ENCODE peak calls at places on chromosome 4, in eight cellular contexts. B is CD8-positive, alpha-beta memory T cell; A is lower leg skin; H is lower lobe of right lung; T is thyroid gland; I is aorta; N is tibial artery; O is AG10803. V is an unnamed sample.

GRCh38 chr4:184168406-184169019 is 49.2 kb downstream of the ENPP6 start:
- DNase-seq in B (peak; percentile 22), A (peak; percentile 44), H (peak; percentile 83), T (peak; percentile 76), I (peak; percentile 75), N (peak; percentile 63), O (peak; percentile 60), V (no peak)

GRCh38 chr4:57182132-57182874 is 72.1 kb upstream of the IGFBP7 start:
- DNase-seq in B (no peak), A (peak; percentile 32), H (no peak), T (peak; percentile 39), I (peak; percentile 70), N (peak; percentile 58), O (no peak), V (no peak)

GRCh38 chr4:56215901-56216300 is 171.4 kb downstream of the AASDH start:
- DNase-seq in B (no peak), A (no peak), H (no peak), T (no peak), I (peak; percentile 56), N (no peak), O (peak; percentile 17), V (peak; percentile 24)

GRCh38 chr4:119139822-119140252 is 4.2 kb downstream of the MYOZ2 start:
- DNase-seq in B (peak; percentile 8), A (no peak), H (no peak), T (no peak), I (no peak), N (no peak), O (no peak), V (no peak)

GRCh38 chr4:147678796-147679549 is 5.0 kb downstream of the PRMT9 start:
- DNase-seq in B (no peak), A (no peak), H (no peak), T (no peak), I (no peak), N (no peak), O (peak; percentile 20), V (no peak)

GRCh38 chr4:40395166-40395900 is 60.2 kb downstream of the CHRNA9 start:
- DNase-seq in B (no peak), A (no peak), H (no peak), T (peak; percentile 67), I (no peak), N (no peak), O (no peak), V (no peak)

GRCh38 chr4:177281544-177281943 is 28.1 kb upstream of the NEIL3 start:
- DNase-seq in B (no peak), A (no peak), H (no peak), T (no peak), I (no peak), N (no peak), O (peak; percentile 14), V (no peak)

GRCh38 chr4:144507309-144508101 is 138.5 kb upstream of the HHIP start:
- DNase-seq in B (no peak), A (no peak), H (no peak), T (no peak), I (no peak), N (no peak), O (no peak), V (peak; percentile 36)

GRCh38 chr4:74320559-74321118 is 12.4 kb downstream of the EPGN start:
- DNase-seq in B (peak; percentile 3), A (no peak), H (peak; percentile 57), T (peak; percentile 59), I (no peak), N (no peak), O (peak; percentile 41), V (peak; percentile 62)
- H3K4me3 ChIP-seq in B (no peak overlapping the region), A (no peak overlapping the region), H (no peak overlapping the region), T (no peak overlapping the region), I (no peak overlapping the region), N (no peak overlapping the region), O (no peak overlapping the region), V (no peak overlapping the region)

GRCh38 chr4:13246107-13246506 is 238.0 kb downstream of the RAB28 start:
- DNase-seq in B (no peak), A (no peak), H (no peak), T (no peak), I (no peak), N (no peak), O (no peak), V (no peak)

GRCh38 chr4:13244342-13244905 is 239.7 kb downstream of the RAB28 start:
- DNase-seq in B (no peak), A (no peak), H (no peak), T (no peak), I (no peak), N (no peak), O (no peak), V (no peak)

GRCh38 chr4:13243152-13243551 is 241.0 kb downstream of the RAB28 start:
- DNase-seq in B (no peak), A (no peak), H (no peak), T (no peak), I (no peak), N (no peak), O (no peak), V (no peak)

GRCh38 chr4:13248621-13249298 is 235.4 kb downstream of the RAB28 start:
- DNase-seq in B (no peak), A (no peak), H (no peak), T (no peak), I (no peak), N (no peak), O (peak; percentile 53), V (no peak)
- H3K4me3 ChIP-seq in B (no peak overlapping the region), A (no peak overlapping the region), H (no peak overlapping the region), T (no peak overlapping the region), I (no peak overlapping the region), N (no peak overlapping the region), O (no peak overlapping the region), V (no peak overlapping the region)

GRCh38 chr4:96295143-96295763 is 455.4 kb downstream of the PDHA2 start:
- DNase-seq in B (no peak), A (no peak), H (no peak), T (no peak), I (no peak), N (no peak), O (no peak), V (no peak)
- H3K4me3 ChIP-seq in B (no peak overlapping the region), A (no peak overlapping the region), H (no peak overlapping the region), T (no peak overlapping the region), I (no peak overlapping the region), N (no peak overlapping the region), O (no peak overlapping the region), V (no peak overlapping the region)

GRCh38 chr4:122688529-122688928 is 44.0 kb upstream of the BBS12 start:
- DNase-seq in B (no peak), A (no peak), H (no peak), T (no peak), I (no peak), N (no peak), O (no peak), V (no peak)
- H3K4me3 ChIP-seq in B (no peak overlapping the region), A (no peak overlapping the region), H (peak overlapping the region; percentile 27), T (no peak overlapping the region), I (peak overlapping the region; percentile 51), N (peak overlapping the region; percentile 26), O (no peak overlapping the region), V (no peak overlapping the region)

GRCh38 chr4:153789741-153790651 is 1.1 kb upstream of the SFRP2 start:
- DNase-seq in B (no peak), A (no peak), H (no peak), T (no peak), I (no peak), N (peak; percentile 23), O (peak; percentile 23), V (no peak)

GRCh38 chr4:153794001-153794400 is 5.1 kb upstream of the SFRP2 start:
- DNase-seq in B (no peak), A (no peak), H (no peak), T (no peak), I (no peak), N (no peak), O (no peak), V (no peak)

GRCh38 chr4:153792007-153792892 is 3.4 kb upstream of the SFRP2 start:
- DNase-seq in B (no peak), A (no peak), H (peak; percentile 64), T (peak; percentile 26), I (peak; percentile 74), N (peak; percentile 62), O (peak; percentile 56), V (no peak)

GRCh38 chr4:153790962-153791551 is 2.2 kb upstream of the SFRP2 start:
- DNase-seq in B (peak; percentile 35), A (no peak), H (peak; percentile 53), T (peak; percentile 25), I (peak; percentile 60), N (peak; percentile 55), O (peak; percentile 25), V (no peak)

GRCh38 chr4:153792893-153793227 is 4.0 kb upstream of the SFRP2 start:
- DNase-seq in B (no peak), A (no peak), H (no peak), T (no peak), I (no peak), N (no peak), O (no peak), V (no peak)
- H3K4me3 ChIP-seq in B (no peak overlapping the region), A (no peak overlapping the region), H (peak overlapping the region; percentile 23), T (no peak overlapping the region), I (no peak overlapping the region), N (peak overlapping the region; percentile 27), O (peak overlapping the region; percentile 40), V (no peak overlapping the region)

GRCh38 chr4:140243345-140243753 is 89.4 kb upstream of the MAML3 start:
- DNase-seq in B (peak; percentile 23), A (no peak), H (peak; percentile 47), T (peak; percentile 54), I (no peak), N (no peak), O (no peak), V (no peak)
- H3K4me3 ChIP-seq in B (no peak overlapping the region), A (no peak overlapping the region), H (no peak overlapping the region), T (no peak overlapping the region), I (no peak overlapping the region), N (no peak overlapping the region), O (no peak overlapping the region), V (no peak overlapping the region)

DNA sequence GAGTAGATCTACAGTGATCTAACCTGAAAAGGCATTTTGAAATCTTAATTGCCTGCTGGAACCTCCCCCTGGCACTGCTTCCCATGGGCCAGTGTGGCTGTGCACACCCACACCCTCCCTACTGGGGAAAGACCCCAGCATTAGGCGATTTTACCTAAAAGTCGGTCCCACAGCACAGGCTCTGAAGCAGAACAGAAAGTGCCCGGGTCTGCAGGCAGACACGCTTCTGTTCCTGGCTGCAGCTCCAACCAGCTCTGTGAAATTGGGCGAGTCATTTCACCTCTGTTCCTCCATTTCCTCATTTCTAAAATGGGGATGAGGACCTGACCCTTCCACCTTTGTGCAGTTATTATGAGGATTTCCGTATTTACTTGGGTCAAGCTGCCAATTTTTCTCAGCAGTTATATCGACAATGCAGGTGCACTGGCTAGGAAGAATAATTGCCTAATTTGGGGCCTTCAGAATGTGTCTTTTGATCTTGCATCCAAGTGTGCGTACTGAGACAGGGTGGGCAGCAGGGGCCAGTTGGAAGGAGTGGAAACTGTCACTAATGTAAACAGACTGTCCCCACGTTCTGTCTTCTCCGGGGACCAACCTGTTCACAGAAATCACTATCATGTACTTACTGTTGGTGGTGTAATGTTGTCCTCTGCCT is 7.1 kb downstream of the KLF3 start:
- DNase-seq in B (no peak), A (no peak), H (peak; percentile 61), T (peak; percentile 35), I (no peak), N (no peak), O (no peak), V (no peak)
- H3K4me3 ChIP-seq in B (peak overlapping the region; percentile 32), A (no peak overlapping the region), H (peak overlapping the region; percentile 31), T (no peak overlapping the region), I (no peak overlapping the region), N (no peak overlapping the region), O (no peak overlapping the region), V (no peak overlapping the region)